ENCODE peak calls at places on chromosomes 5 and 9, in ten cellular contexts. V is BJ, I is body of pancreas, J is transverse colon, O is A549, X is IMR-90, U is brain microvascular endothelial cell, Y is heart right ventricle, M is nephron progenitor cell, Z is OCI-LY7. S is an unnamed sample.

GRCh38 chr5:123090641-123091257 is 1.7 kb downstream of the PRDM6 start:
- DNase-seq in V (no peak), I (no peak), J (no peak), O (no peak), X (no peak), U (no peak), Y (no peak), M (peak), Z (no peak), S (no peak)

GRCh38 chr9:136608331-136609159 is 54.2 kb upstream of the EGFL7 start:
- DNase-seq in V (no peak), I (no peak), J (no peak), O (no peak), X (no peak), U (no peak), Y (no peak), M (no peak), Z (no peak), S (no peak)

GRCh38 chr5:8184455-8185063 is 315.6 kb downstream of the MTRR start:
- DNase-seq in V (no peak), I (peak), J (peak), O (peak), X (peak), U (peak), Y (no peak), M (peak), Z (peak), S (peak)

GRCh38 chr5:62460578-62460983 is 48.0 kb downstream of the IPO11 start:
- DNase-seq in V (no peak), I (peak), J (no peak), O (peak), X (peak), U (peak), Y (no peak), M (peak), Z (peak), S (no peak)

GRCh38 chr9:37938121-37938906 is 34.4 kb upstream of the SLC25A51 start:
- DNase-seq in V (peak), I (no peak), J (no peak), O (no peak), X (peak), U (peak), Y (no peak), M (peak), Z (no peak), S (no peak)

GRCh38 chr9:30293231-30293630 is 2091.2 kb upstream of the ACO1 start:
- DNase-seq in V (no peak), I (no peak), J (no peak), O (no peak), X (no peak), U (no peak), Y (no peak), M (no peak), Z (no peak), S (no peak)

GRCh38 chr5:45796959-45797553 is 100.9 kb upstream of the HCN1 start:
- DNase-seq in V (no peak), I (no peak), J (no peak), O (peak), X (no peak), U (no peak), Y (no peak), M (no peak), Z (peak), S (no peak)

GRCh38 chr9:93903886-93904648 is 51.1 kb downstream of the BARX1 start:
- DNase-seq in V (no peak), I (no peak), J (no peak), O (no peak), X (no peak), U (no peak), Y (no peak), M (no peak), Z (no peak), S (peak)

GRCh38 chr9:109036744-109037680 is 23.7 kb upstream of the CTNNAL1 start:
- DNase-seq in V (no peak), I (no peak), J (no peak), O (no peak), X (no peak), U (no peak), Y (no peak), M (no peak), Z (no peak), S (no peak)

DNA sequence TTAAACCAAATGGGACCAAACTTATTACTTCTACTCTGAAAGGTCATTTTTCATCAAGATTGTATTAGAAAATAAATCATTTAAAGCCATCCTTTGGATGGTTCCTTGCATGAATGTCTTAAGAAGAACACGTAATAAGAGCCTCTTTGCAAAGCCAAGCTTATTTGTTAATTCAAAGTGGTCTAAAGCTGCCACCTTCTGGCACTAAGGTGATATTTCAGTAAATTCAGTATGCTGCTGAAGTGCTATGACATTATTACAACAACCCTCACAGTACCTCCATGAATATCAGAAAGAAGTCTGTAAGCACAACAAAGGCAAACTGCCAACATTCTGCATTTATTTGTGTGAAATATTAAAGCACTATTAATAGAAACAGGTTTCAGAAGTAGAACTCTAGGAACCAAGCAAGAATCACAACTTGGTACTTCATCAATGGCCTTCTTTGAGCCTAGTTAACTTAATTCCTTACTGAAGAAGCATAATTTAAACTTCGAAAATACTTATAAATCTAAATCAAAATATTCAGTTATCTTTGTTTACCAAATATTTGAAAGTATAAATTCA is 53.1 kb upstream of the TYRP1 start:
- DNase-seq in V (peak), I (peak), J (no peak), O (peak), X (peak), U (peak), Y (no peak), M (no peak), Z (peak), S (no peak)
- TF ChIP-seq CTCF in V (peak), I (peak), J (no peak), O (peak), X (peak), U (peak), Y (peak), M (peak), Z (peak), S (no peak)

GRCh38 chr5:148653840-148654781 is at the start of gene HTR4:
- DNase-seq in V (no peak), I (peak), J (peak), O (no peak), X (no peak), U (no peak), Y (no peak), M (peak), Z (no peak), S (no peak)
- TF ChIP-seq CTCF in V (no peak), I (no peak), J (no peak), O (no peak), X (no peak), U (no peak), Y (no peak), M (no peak), Z (no peak), S (no peak)

DNA sequence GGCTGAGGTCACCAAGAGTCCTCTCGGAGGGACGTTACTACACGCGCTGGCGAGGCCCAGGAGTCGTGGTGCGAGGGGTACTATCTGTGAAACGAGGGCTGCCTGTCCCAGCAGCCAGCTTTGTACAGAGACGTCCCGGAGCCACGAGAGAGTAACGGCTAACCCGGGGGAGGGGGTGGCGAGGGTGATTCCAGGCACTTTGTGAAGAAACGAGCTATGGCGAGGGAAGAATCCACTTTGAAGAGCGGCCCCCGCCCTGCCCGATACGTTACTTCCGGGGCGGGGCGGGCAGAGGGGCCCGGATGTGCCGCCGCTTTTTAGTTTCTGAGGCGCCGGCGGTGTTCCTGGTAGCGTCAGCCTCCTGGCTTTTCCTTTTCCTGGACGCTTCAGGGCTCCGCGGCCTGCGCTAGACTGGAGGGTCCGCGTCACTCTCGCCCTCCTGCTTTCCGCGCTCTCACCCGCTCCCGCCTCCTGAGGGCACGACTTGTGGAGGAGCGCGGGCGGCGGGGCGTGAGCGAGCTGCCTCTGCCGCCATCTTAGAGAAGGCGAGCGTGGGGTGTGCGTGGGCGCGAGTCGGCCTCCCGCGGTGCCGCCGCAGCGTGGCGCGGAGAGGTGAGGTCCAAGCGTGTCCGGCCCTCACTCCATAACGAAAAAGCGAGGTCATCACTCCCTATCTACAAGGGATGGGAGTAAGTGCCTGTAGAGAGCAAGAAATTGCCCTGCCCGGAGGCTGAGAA is 533 bp upstream of the RFX3 start:
- DNase-seq in V (no peak), I (peak), J (peak), O (peak), X (peak), U (peak), Y (peak), M (peak), Z (peak), S (peak)
- TF ChIP-seq CTCF in V (no peak), I (peak), J (no peak), O (no peak), X (no peak), U (no peak), Y (no peak), M (no peak), Z (no peak), S (no peak)

DNA sequence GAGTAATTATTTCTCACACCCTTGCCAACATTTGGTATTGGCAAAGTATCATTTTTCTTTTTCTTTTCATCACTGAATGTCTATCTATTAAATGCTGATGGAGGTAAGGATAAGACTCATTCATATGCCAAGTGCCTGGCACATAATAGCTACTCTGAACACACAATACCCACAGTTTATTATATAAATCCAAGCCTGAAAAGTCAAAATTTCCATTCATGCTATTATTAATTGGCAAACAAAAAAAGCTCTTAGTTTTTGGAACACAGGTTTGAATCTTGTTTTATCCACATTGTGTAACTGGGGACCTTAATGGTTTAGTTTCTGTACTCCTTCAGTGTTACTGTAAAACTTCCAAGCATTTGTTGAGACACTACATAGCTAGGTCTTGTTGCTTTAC is 6.4 kb upstream of the ATOX1 start:
- DNase-seq in V (no peak), I (no peak), J (no peak), O (no peak), X (no peak), U (no peak), Y (no peak), M (no peak), Z (no peak), S (no peak)
- TF ChIP-seq CTCF in V (no peak), I (no peak), J (no peak), O (no peak), X (no peak), U (no peak), Y (no peak), M (no peak), Z (no peak), S (no peak)

DNA sequence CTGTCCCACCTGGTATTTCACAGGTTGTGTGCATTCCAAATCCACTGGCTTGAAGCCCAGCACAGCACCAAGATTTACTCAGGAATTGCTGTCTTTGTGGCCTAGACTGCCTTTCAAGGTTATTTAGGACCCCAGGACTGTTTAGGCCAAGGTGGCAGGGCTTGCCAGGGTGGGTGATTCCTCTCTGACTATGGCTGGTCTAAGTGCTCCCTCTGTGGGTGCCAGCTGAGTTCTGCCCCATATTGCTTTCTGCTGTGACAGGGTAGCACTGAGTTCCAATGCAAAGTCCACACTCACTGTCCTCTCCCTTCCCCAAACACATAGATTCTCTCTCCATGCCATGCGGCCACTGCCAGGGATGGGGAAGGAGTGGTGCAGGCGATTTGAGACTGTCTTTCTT is 318.2 kb downstream of the EFNA5 start:
- DNase-seq in V (no peak), I (no peak), J (no peak), O (no peak), X (no peak), U (no peak), Y (no peak), M (no peak), Z (no peak), S (no peak)
- TF ChIP-seq CTCF in V (no peak), I (no peak), J (no peak), O (no peak), X (no peak), U (peak), Y (no peak), M (no peak), Z (peak), S (no peak)

GRCh38 chr5:176560364-176560763 is 11.2 kb downstream of the CDHR2 start:
- DNase-seq in V (no peak), I (no peak), J (no peak), O (no peak), X (no peak), U (no peak), Y (no peak), M (no peak), Z (no peak), S (no peak)

GRCh38 chr5:176557846-176558245 is 8.7 kb downstream of the CDHR2 start:
- DNase-seq in V (no peak), I (no peak), J (no peak), O (no peak), X (no peak), U (no peak), Y (no peak), M (no peak), Z (no peak), S (no peak)

GRCh38 chr5:176561259-176561658 is 12.1 kb downstream of the CDHR2 start:
- DNase-seq in V (no peak), I (no peak), J (peak), O (no peak), X (no peak), U (no peak), Y (no peak), M (no peak), Z (no peak), S (no peak)

GRCh38 chr5:176562189-176562588 is 13.0 kb downstream of the CDHR2 start:
- DNase-seq in V (no peak), I (no peak), J (no peak), O (no peak), X (no peak), U (no peak), Y (no peak), M (no peak), Z (no peak), S (no peak)

DNA sequence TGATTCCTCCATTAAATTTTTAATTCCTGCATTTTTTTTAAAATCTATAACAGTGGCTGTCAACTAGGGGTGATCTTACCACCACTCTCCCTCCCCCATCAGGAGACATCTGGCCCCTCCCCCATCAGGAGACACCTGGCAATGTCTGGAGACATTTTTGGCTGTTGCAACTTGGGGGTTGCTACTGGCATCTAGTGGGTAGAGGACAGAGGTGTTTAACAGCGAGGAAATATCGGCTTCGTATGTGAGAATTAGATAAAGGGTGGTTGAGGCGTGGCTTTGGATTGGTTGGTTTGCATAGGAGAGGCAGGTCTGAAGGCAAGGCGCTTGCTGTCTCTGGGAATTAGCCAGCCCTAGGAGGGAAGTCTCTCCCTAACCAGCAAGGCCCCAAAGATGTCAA is 10.5 kb downstream of the CDHR2 start:
- DNase-seq in V (no peak), I (no peak), J (no peak), O (no peak), X (no peak), U (no peak), Y (no peak), M (no peak), Z (peak), S (no peak)
- TF ChIP-seq CTCF in V (no peak), I (no peak), J (no peak), O (no peak), X (no peak), U (no peak), Y (no peak), M (no peak), Z (peak), S (no peak)

S was measured in activated B cell treated with CpG ODN at 0.5 μM for 24 hours.